ENCODE peak calls at places on chromosomes 1 and 21, in five cellular contexts. I, V, S, G and B are unnamed samples.

GRCh38 chr1:236063919-236064673 is 794 bp downstream of the NID1 start:
- DNase-seq in G (peak; percentile 50), V (peak; percentile 68), I (peak; percentile 76), S (peak; percentile 77), B (peak; percentile 54)

GRCh38 chr1:237677979-237678378 is 212.7 kb downstream of the ZP4 start:
- DNase-seq in G (no peak), I (peak; percentile 20), V (no peak), S (no peak), B (no peak)

GRCh38 chr1:88855986-88856385 is 35.4 kb downstream of the GTF2B start:
- DNase-seq in I (no peak), V (no peak), S (peak; percentile 10), G (no peak), B (no peak)

GRCh38 chr21:45617021-45617930 is 26.2 kb upstream of the PCBP3 start:
- DNase-seq in G (no peak), V (no peak), I (no peak), S (no peak), B (no peak)

GRCh38 chr1:85607913-85608250 is 27.3 kb downstream of the CCN1 start:
- DNase-seq in I (no peak), S (no peak), V (no peak), G (no peak), B (no peak)

GRCh38 chr1:21574464-21575151 is 65.4 kb downstream of the ALPL start:
- DNase-seq in V (peak; percentile 77), S (peak; percentile 90), G (no peak), I (peak; percentile 50), B (peak; percentile 24)

GRCh38 chr1:224205438-224205840 is 22.4 kb downstream of the DEGS1 start:
- DNase-seq in I (peak; percentile 72), S (peak; percentile 74), V (no peak), G (no peak), B (peak; percentile 31)

GRCh38 chr21:37087188-37087587 is 14.1 kb downstream of the TTC3 start:
- DNase-seq in I (peak; percentile 64), S (peak; percentile 80), V (no peak), G (no peak), B (no peak)

GRCh38 chr1:241632987-241633386 is 7.2 kb downstream of the CHML start:
- DNase-seq in S (no peak), I (no peak), V (no peak), G (no peak), B (no peak)

GRCh38 chr1:24321150-24321549 is 2.0 kb downstream of the GRHL3 start:
- DNase-seq in I (no peak), V (no peak), S (no peak), G (no peak), B (no peak)

GRCh38 chr1:218364028-218364710 is 19.0 kb downstream of the TGFB2 start:
- DNase-seq in S (peak; percentile 55), V (no peak), I (no peak), G (no peak), B (no peak)

GRCh38 chr21:41695513-41695912 is 71.3 kb downstream of the RIPK4 start:
- DNase-seq in G (no peak), S (no peak), V (no peak), I (no peak), B (no peak)

GRCh38 chr1:97379387-97380075 is 541.3 kb downstream of the DPYD start:
- DNase-seq in S (peak; percentile 62), I (no peak), G (no peak), V (no peak), B (no peak)

GRCh38 chr1:116496380-116496779 is 74.4 kb downstream of the CD58 start:
- DNase-seq in I (peak; percentile 34), V (peak; percentile 73), S (peak; percentile 72), G (no peak), B (no peak)

GRCh38 chr1:183267646-183268431 is 81.8 kb downstream of the LAMC2 start:
- DNase-seq in S (peak; percentile 99), V (no peak), I (peak; percentile 32), G (no peak), B (no peak)

GRCh38 chr21:41769521-41769920 is 2.7 kb upstream of the RIPK4 start:
- DNase-seq in G (no peak), V (no peak), S (no peak), I (peak; percentile 3), B (no peak)

GRCh38 chr1:20329793-20330542 is 39.3 kb downstream of the VWA5B1 start:
- DNase-seq in I (no peak), S (no peak), G (no peak), V (no peak), B (no peak)
- TF ChIP-seq CTCF in I (no peak), S (peak; percentile 19), G (no peak), V (no peak), B (no peak)

GRCh38 chr1:205942631-205943159 is 561 bp downstream of the SLC26A9 start:
- DNase-seq in V (no peak), I (peak; percentile 28), G (no peak), S (no peak), B (no peak)

GRCh38 chr1:205938682-205939081 is 4.6 kb downstream of the SLC26A9 start:
- DNase-seq in G (no peak), S (no peak), V (no peak), I (no peak), B (no peak)

GRCh38 chr1:205940710-205941109 is 2.5 kb downstream of the SLC26A9 start:
- DNase-seq in I (no peak), S (no peak), G (no peak), V (no peak), B (peak; percentile 17)

GRCh38 chr1:205936846-205937707 is 6.2 kb downstream of the SLC26A9 start:
- DNase-seq in S (peak; percentile 63), G (no peak), V (no peak), I (no peak), B (peak; percentile 2)

DNA sequence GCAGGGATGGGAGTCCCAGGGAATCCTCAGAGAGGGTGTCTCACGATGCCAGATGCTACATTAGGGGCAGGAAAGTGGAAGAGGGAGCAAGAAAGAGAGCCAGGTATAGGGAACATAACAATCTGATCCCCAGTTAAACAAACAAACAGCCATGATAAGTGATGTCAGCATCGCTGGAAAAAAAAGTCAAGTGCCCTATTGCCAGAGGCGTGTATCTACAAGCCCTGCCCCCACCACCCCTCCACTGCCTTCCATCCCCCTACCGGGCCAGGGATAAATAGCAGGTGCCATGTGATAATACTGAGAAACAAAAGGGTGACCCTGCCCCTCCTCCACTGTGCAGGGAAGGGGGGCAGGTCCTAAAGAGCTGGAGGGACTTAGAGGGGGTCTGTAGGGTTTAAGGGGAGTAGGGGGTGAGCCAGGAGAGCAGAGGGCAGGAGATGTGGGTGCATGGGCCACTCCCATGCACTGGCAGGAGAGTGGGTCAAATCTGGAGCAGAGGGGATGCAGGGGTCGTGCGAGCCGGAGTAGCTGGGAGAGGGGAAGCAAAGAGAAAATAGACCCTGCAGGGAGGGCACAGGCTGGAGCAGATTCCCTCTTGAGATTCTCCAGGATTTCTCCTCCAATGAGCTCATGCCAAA is 3.4 kb downstream of the SLC26A9 start:
- DNase-seq in S (no peak), G (no peak), V (no peak), I (peak; percentile 60), B (no peak)
- TF ChIP-seq CTCF in S (peak; percentile 4), G (no peak), V (no peak), I (peak; percentile 5), B (no peak)

DNA sequence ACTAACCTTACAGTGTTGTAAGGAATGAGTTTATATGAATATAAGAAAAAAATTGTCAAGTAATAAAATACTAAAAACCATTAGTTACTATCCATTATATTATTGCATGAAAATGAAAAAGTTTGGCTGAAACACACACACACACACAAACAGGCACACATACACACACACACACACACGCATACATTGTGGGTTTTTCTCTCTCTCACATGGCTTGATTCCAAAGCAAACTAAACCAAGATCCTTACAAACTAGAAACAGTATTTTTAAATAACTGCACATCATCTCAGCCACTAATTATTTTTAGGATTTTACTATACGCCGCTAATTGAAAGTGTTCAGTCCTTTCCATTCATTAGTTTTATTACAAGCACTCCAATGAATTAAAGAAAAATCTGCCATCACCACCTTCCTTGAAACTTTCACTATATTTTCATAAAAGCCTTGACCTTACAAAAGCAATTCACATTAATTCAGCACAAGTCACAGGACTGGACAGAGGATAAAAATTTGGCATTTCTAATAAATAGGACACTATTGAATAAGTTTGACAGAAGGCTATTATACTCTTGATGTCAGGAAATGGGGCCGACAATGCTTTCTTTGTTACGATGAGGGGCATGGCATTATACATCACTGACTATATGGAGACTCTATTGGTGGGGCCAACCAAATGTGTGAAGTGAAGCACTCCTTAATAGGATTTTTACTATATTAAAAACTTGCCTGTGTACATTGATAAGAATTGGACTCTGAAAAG is 187.0 kb upstream of the ESRRG start:
- DNase-seq in S (no peak), V (no peak), G (no peak), I (no peak), B (no peak)
- TF ChIP-seq CTCF in S (no peak), V (no peak), G (no peak), I (no peak), B (no peak)

GRCh38 chr1:154716614-154717372 is 108.8 kb upstream of the ADAR start:
- DNase-seq in S (no peak), G (no peak), V (peak; percentile 57), I (no peak), B (no peak)
- TF ChIP-seq CTCF in S (peak; percentile 20), G (no peak), V (no peak), I (no peak), B (no peak)

DNA sequence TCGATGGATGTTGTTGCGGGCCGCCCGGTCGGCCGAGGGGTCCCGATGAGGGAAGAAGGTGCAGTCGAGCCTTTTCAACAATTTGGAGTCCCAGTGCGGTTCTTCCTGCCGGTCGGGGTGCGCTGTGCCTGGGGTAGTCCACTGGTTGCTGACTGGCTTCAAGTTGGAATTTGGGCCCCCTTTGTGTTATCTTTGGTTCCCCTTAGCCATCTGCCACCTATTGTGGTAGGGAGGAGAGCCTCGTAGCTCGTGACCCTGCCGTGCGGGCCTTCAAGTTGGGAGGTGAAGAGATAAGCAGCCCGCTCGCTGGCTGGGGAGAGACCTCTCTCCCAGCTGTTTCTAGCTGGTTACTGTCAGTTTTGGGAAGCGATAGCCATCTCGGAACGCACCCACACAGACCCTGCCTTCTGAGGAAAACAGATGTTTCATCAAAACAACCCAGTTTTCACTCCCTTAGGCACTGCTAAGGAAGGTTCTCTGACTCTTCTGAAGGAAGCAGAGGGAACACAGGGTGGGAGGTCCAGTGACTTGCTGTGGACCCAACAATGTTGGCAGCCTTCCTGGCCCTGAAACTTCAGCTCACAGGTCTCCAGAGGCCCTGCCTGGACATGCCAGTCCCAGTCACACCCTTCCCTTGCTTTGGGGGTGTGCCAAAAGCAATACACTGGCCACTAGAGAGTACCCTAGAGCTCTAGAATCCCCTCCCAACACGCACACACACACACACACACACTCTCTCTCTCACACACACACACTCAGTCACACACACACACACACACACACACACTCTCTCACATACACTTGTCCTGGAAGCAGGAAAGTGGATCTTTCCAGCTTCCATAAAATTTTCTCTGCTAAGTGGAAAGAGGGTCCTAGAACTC is 1.0 kb downstream of the BTG2 start:
- DNase-seq in I (peak; percentile 78), G (peak; percentile 87), S (peak; percentile 89), V (peak; percentile 94), B (peak; percentile 82)
- TF ChIP-seq CTCF in I (no peak), G (peak; percentile 40), S (no peak), V (no peak), B (no peak)

GRCh38 chr1:202967684-202968281 is 726 bp upstream of the CYB5R1 start:
- DNase-seq in S (no peak), I (peak; percentile 50), G (peak; percentile 20), V (no peak), B (no peak)
- TF ChIP-seq CTCF in S (no peak), I (no peak), G (no peak), V (no peak), B (no peak)

DNA sequence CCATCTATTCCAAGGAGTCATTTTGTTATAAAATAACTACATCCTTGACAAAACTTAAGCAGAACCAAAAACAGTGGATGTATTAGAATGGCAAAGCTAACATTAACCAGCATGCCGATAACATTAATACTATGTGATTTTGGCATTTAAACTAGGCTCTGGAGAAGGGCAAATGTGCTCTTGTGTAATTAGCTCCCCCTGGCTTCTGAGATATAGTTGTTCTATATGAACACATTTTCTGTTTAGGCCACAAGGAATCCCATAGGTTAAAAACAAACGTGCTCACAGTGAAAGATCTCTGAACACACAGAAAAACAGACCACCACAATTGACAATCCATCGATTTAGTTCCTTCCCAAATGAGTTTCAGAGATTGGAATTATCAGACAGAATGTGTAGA is 57.4 kb upstream of the TARS2 start:
- DNase-seq in V (no peak), G (no peak), S (peak; percentile 15), I (peak; percentile 7), B (no peak)
- TF ChIP-seq CTCF in V (peak; percentile 3), G (no peak), S (peak; percentile 21), I (peak; percentile 29), B (no peak)